ENCODE peak calls at places on chromosome X, in six cellular contexts. One of them, this sample, is unnamed.

GRCh38 chrX:72169008-72169728 is 12.4 kb upstream of the PIN4 start:
- DNase-seq in NCI-H510A treated with DMSO at 0.1 percent for 48 hours: no peak
- DNase-seq in CD8-positive, alpha-beta T cell: peak
- DNase-seq in Kasumi-1: no peak
- DNase-seq in GM03348: no peak
- DNase-seq in GM23248: peak
- DNase-seq in this sample: no peak

GRCh38 chrX:149060921-149061320 is 444.2 kb downstream of the IDS start:
- DNase-seq in NCI-H510A treated with DMSO at 0.1 percent for 48 hours: no peak
- DNase-seq in CD8-positive, alpha-beta T cell: no peak
- DNase-seq in Kasumi-1: no peak
- DNase-seq in GM03348: peak
- DNase-seq in GM23248: peak
- DNase-seq in this sample: peak

GRCh38 chrX:24682739-24683432 is 10.8 kb upstream of the POLA1 start:
- DNase-seq in NCI-H510A treated with DMSO at 0.1 percent for 48 hours: no peak
- DNase-seq in CD8-positive, alpha-beta T cell: no peak
- DNase-seq in Kasumi-1: no peak
- DNase-seq in GM03348: no peak
- DNase-seq in GM23248: no peak
- DNase-seq in this sample: no peak

GRCh38 chrX:13121020-13121419 is 76.6 kb upstream of the FAM9C start:
- DNase-seq in NCI-H510A treated with DMSO at 0.1 percent for 48 hours: no peak
- DNase-seq in CD8-positive, alpha-beta T cell: no peak
- DNase-seq in Kasumi-1: no peak
- DNase-seq in GM03348: no peak
- DNase-seq in GM23248: no peak
- DNase-seq in this sample: no peak

GRCh38 chrX:120378570-120378969 is 16.7 kb downstream of the ATP1B4 start:
- DNase-seq in NCI-H510A treated with DMSO at 0.1 percent for 48 hours: no peak
- DNase-seq in CD8-positive, alpha-beta T cell: no peak
- DNase-seq in Kasumi-1: no peak
- DNase-seq in GM03348: no peak
- DNase-seq in GM23248: no peak
- DNase-seq in this sample: no peak

GRCh38 chrX:68892651-68893050 is 63.8 kb downstream of the EFNB1 start:
- DNase-seq in NCI-H510A treated with DMSO at 0.1 percent for 48 hours: no peak
- DNase-seq in CD8-positive, alpha-beta T cell: no peak
- DNase-seq in Kasumi-1: no peak
- DNase-seq in GM03348: no peak
- DNase-seq in GM23248: no peak
- DNase-seq in this sample: no peak

GRCh38 chrX:124829930-124830329 is 483.6 kb downstream of the SH2D1A start:
- DNase-seq in NCI-H510A treated with DMSO at 0.1 percent for 48 hours: no peak
- DNase-seq in CD8-positive, alpha-beta T cell: no peak
- DNase-seq in Kasumi-1: peak
- DNase-seq in GM03348: no peak
- DNase-seq in GM23248: no peak
- DNase-seq in this sample: no peak

GRCh38 chrX:18884916-18885315 is 99.0 kb downstream of the PHKA2 start:
- DNase-seq in NCI-H510A treated with DMSO at 0.1 percent for 48 hours: no peak
- DNase-seq in CD8-positive, alpha-beta T cell: no peak
- DNase-seq in Kasumi-1: peak
- DNase-seq in GM03348: peak
- DNase-seq in GM23248: peak
- DNase-seq in this sample: no peak

GRCh38 chrX:72126539-72127140 is 5.1 kb downstream of the RTL5 start:
- DNase-seq in NCI-H510A treated with DMSO at 0.1 percent for 48 hours: peak
- DNase-seq in CD8-positive, alpha-beta T cell: peak
- DNase-seq in Kasumi-1: peak
- DNase-seq in GM03348: peak
- DNase-seq in GM23248: peak
- DNase-seq in this sample: peak

GRCh38 chrX:20487227-20487626 is 220.5 kb upstream of the RPS6KA3 start:
- DNase-seq in NCI-H510A treated with DMSO at 0.1 percent for 48 hours: no peak
- DNase-seq in CD8-positive, alpha-beta T cell: no peak
- DNase-seq in Kasumi-1: no peak
- DNase-seq in GM03348: peak
- DNase-seq in GM23248: peak
- DNase-seq in this sample: no peak

GRCh38 chrX:12988797-12989196 is 13.9 kb downstream of the TMSB4X start:
- DNase-seq in NCI-H510A treated with DMSO at 0.1 percent for 48 hours: peak
- DNase-seq in CD8-positive, alpha-beta T cell: no peak
- DNase-seq in Kasumi-1: no peak
- DNase-seq in GM03348: peak
- DNase-seq in GM23248: peak
- DNase-seq in this sample: peak

GRCh38 chrX:19875051-19875432 is 12.4 kb downstream of the SH3KBP1 start:
- DNase-seq in NCI-H510A treated with DMSO at 0.1 percent for 48 hours: no peak
- DNase-seq in CD8-positive, alpha-beta T cell: no peak
- DNase-seq in Kasumi-1: peak
- DNase-seq in GM03348: peak
- DNase-seq in GM23248: peak
- DNase-seq in this sample: no peak

GRCh38 chrX:103215768-103216085 is 819 bp downstream of the BEX4 start:
- DNase-seq in NCI-H510A treated with DMSO at 0.1 percent for 48 hours: peak
- DNase-seq in CD8-positive, alpha-beta T cell: no peak
- DNase-seq in Kasumi-1: no peak
- DNase-seq in GM03348: no peak
- DNase-seq in GM23248: no peak
- DNase-seq in this sample: no peak

GRCh38 chrX:154470434-154470833 is 8.6 kb downstream of the LAGE3 start:
- DNase-seq in NCI-H510A treated with DMSO at 0.1 percent for 48 hours: no peak
- DNase-seq in CD8-positive, alpha-beta T cell: no peak
- DNase-seq in Kasumi-1: no peak
- DNase-seq in GM03348: no peak
- DNase-seq in GM23248: no peak
- DNase-seq in this sample: no peak

GRCh38 chrX:10569946-10570345 is 50.4 kb downstream of the MID1 start:
- DNase-seq in NCI-H510A treated with DMSO at 0.1 percent for 48 hours: no peak
- DNase-seq in CD8-positive, alpha-beta T cell: no peak
- DNase-seq in Kasumi-1: no peak
- DNase-seq in GM03348: peak
- DNase-seq in GM23248: peak
- DNase-seq in this sample: no peak

GRCh38 chrX:17414839-17415238 is 39.8 kb downstream of the NHS start:
- DNase-seq in NCI-H510A treated with DMSO at 0.1 percent for 48 hours: no peak
- DNase-seq in CD8-positive, alpha-beta T cell: no peak
- DNase-seq in Kasumi-1: no peak
- DNase-seq in GM03348: no peak
- DNase-seq in GM23248: no peak
- DNase-seq in this sample: peak

GRCh38 chrX:2676794-2677675 is 14.1 kb upstream of the CD99 start:
- DNase-seq in NCI-H510A treated with DMSO at 0.1 percent for 48 hours: no peak
- DNase-seq in CD8-positive, alpha-beta T cell: no peak
- DNase-seq in Kasumi-1: no peak
- DNase-seq in GM03348: peak
- DNase-seq in GM23248: peak
- DNase-seq in this sample: peak

GRCh38 chrX:120251471-120252011 is 929 bp downstream of the ZBTB33 start:
- DNase-seq in NCI-H510A treated with DMSO at 0.1 percent for 48 hours: peak
- DNase-seq in CD8-positive, alpha-beta T cell: peak
- DNase-seq in Kasumi-1: peak
- DNase-seq in GM03348: peak
- DNase-seq in GM23248: peak
- DNase-seq in this sample: peak

GRCh38 chrX:65745992-65746391 is 78.5 kb downstream of the MSN start:
- DNase-seq in NCI-H510A treated with DMSO at 0.1 percent for 48 hours: no peak
- DNase-seq in CD8-positive, alpha-beta T cell: no peak
- DNase-seq in Kasumi-1: peak
- DNase-seq in GM03348: no peak
- DNase-seq in GM23248: peak
- DNase-seq in this sample: no peak

GRCh38 chrX:103343105-103343504 is 13.1 kb downstream of the TCEAL7 start:
- DNase-seq in NCI-H510A treated with DMSO at 0.1 percent for 48 hours: peak
- DNase-seq in CD8-positive, alpha-beta T cell: no peak
- DNase-seq in Kasumi-1: peak
- DNase-seq in GM03348: peak
- DNase-seq in GM23248: peak
- DNase-seq in this sample: peak

GRCh38 chrX:19604375-19604774 is 89.1 kb upstream of the MAP3K15 start:
- DNase-seq in NCI-H510A treated with DMSO at 0.1 percent for 48 hours: no peak
- DNase-seq in CD8-positive, alpha-beta T cell: no peak
- DNase-seq in Kasumi-1: no peak
- DNase-seq in GM03348: no peak
- DNase-seq in GM23248: no peak
- DNase-seq in this sample: no peak

GRCh38 chrX:32987139-32987538 is 224.2 kb downstream of the DMD start:
- DNase-seq in NCI-H510A treated with DMSO at 0.1 percent for 48 hours: no peak
- DNase-seq in CD8-positive, alpha-beta T cell: no peak
- DNase-seq in Kasumi-1: no peak
- DNase-seq in GM03348: no peak
- DNase-seq in GM23248: no peak
- DNase-seq in this sample: no peak

GRCh38 chrX:23888887-23889501 is 18.7 kb downstream of the APOO start:
- DNase-seq in NCI-H510A treated with DMSO at 0.1 percent for 48 hours: no peak
- DNase-seq in CD8-positive, alpha-beta T cell: no peak
- DNase-seq in Kasumi-1: no peak
- DNase-seq in GM03348: peak
- DNase-seq in GM23248: peak
- DNase-seq in this sample: no peak

GRCh38 chrX:23890933-23891332 is 16.8 kb downstream of the APOO start:
- DNase-seq in NCI-H510A treated with DMSO at 0.1 percent for 48 hours: no peak
- DNase-seq in CD8-positive, alpha-beta T cell: no peak
- DNase-seq in Kasumi-1: no peak
- DNase-seq in GM03348: no peak
- DNase-seq in GM23248: peak
- DNase-seq in this sample: no peak

GRCh38 chrX:13432376-13432775 is 112.5 kb upstream of the ATXN3L start:
- DNase-seq in NCI-H510A treated with DMSO at 0.1 percent for 48 hours: no peak
- DNase-seq in CD8-positive, alpha-beta T cell: no peak
- DNase-seq in Kasumi-1: no peak
- DNase-seq in GM03348: peak
- DNase-seq in GM23248: peak
- DNase-seq in this sample: peak

GRCh38 chrX:118823263-118824172 is at the start of gene ZCCHC12:
- DNase-seq in NCI-H510A treated with DMSO at 0.1 percent for 48 hours: peak
- DNase-seq in CD8-positive, alpha-beta T cell: peak
- DNase-seq in Kasumi-1: peak
- DNase-seq in GM03348: peak
- DNase-seq in GM23248: peak
- DNase-seq in this sample: peak

GRCh38 chrX:113747274-113747973 is 836.5 kb upstream of the HTR2C start:
- DNase-seq in NCI-H510A treated with DMSO at 0.1 percent for 48 hours: no peak
- DNase-seq in CD8-positive, alpha-beta T cell: no peak
- DNase-seq in Kasumi-1: no peak
- DNase-seq in GM03348: no peak
- DNase-seq in GM23248: no peak
- DNase-seq in this sample: no peak

GRCh38 chrX:73448379-73448778 is 1.5 kb downstream of the CDX4 start:
- DNase-seq in NCI-H510A treated with DMSO at 0.1 percent for 48 hours: no peak
- DNase-seq in CD8-positive, alpha-beta T cell: no peak
- DNase-seq in Kasumi-1: no peak
- DNase-seq in GM03348: no peak
- DNase-seq in GM23248: peak
- DNase-seq in this sample: no peak

GRCh38 chrX:26613951-26614350 is 398.0 kb downstream of the MAGEB5 start:
- DNase-seq in NCI-H510A treated with DMSO at 0.1 percent for 48 hours: no peak
- DNase-seq in CD8-positive, alpha-beta T cell: no peak
- DNase-seq in Kasumi-1: no peak
- DNase-seq in GM03348: peak
- DNase-seq in GM23248: peak
- DNase-seq in this sample: peak

GRCh38 chrX:34866636-34867035 is 76.0 kb upstream of the FAM47B start:
- DNase-seq in NCI-H510A treated with DMSO at 0.1 percent for 48 hours: no peak
- DNase-seq in CD8-positive, alpha-beta T cell: no peak
- DNase-seq in Kasumi-1: no peak
- DNase-seq in GM03348: peak
- DNase-seq in GM23248: peak
- DNase-seq in this sample: peak

GRCh38 chrX:24241822-24242648 is 71.8 kb downstream of the SUPT20HL2 start:
- DNase-seq in NCI-H510A treated with DMSO at 0.1 percent for 48 hours: peak
- DNase-seq in CD8-positive, alpha-beta T cell: no peak
- DNase-seq in Kasumi-1: peak
- DNase-seq in GM03348: peak
- DNase-seq in GM23248: peak
- DNase-seq in this sample: peak

GRCh38 chrX:39477438-39478120 is 620.2 kb downstream of the BCOR start:
- DNase-seq in NCI-H510A treated with DMSO at 0.1 percent for 48 hours: peak
- DNase-seq in CD8-positive, alpha-beta T cell: peak
- DNase-seq in Kasumi-1: peak
- DNase-seq in GM03348: no peak
- DNase-seq in GM23248: no peak
- DNase-seq in this sample: no peak

GRCh38 chrX:153818571-153819397 is 11.6 kb downstream of the PDZD4 start:
- DNase-seq in NCI-H510A treated with DMSO at 0.1 percent for 48 hours: no peak
- DNase-seq in CD8-positive, alpha-beta T cell: peak
- DNase-seq in Kasumi-1: no peak
- DNase-seq in GM03348: peak
- DNase-seq in GM23248: peak
- DNase-seq in this sample: peak

GRCh38 chrX:39766085-39766726 is 331.6 kb downstream of the BCOR start:
- DNase-seq in NCI-H510A treated with DMSO at 0.1 percent for 48 hours: no peak
- DNase-seq in CD8-positive, alpha-beta T cell: no peak
- DNase-seq in Kasumi-1: no peak
- DNase-seq in GM03348: no peak
- DNase-seq in GM23248: no peak
- DNase-seq in this sample: no peak

GRCh38 chrX:87409113-87409841 is 108.3 kb upstream of the KLHL4 start:
- DNase-seq in NCI-H510A treated with DMSO at 0.1 percent for 48 hours: no peak
- DNase-seq in CD8-positive, alpha-beta T cell: no peak
- DNase-seq in Kasumi-1: peak
- DNase-seq in GM03348: no peak
- DNase-seq in GM23248: peak
- DNase-seq in this sample: no peak

GRCh38 chrX:125295337-125295736 is 24.3 kb upstream of the TEX13C start:
- DNase-seq in NCI-H510A treated with DMSO at 0.1 percent for 48 hours: no peak
- DNase-seq in CD8-positive, alpha-beta T cell: no peak
- DNase-seq in Kasumi-1: no peak
- DNase-seq in GM03348: no peak
- DNase-seq in GM23248: peak
- DNase-seq in this sample: no peak

GRCh38 chrX:154383359-154384283 is 4.5 kb downstream of the EMD start:
- DNase-seq in NCI-H510A treated with DMSO at 0.1 percent for 48 hours: no peak
- DNase-seq in CD8-positive, alpha-beta T cell: no peak
- DNase-seq in Kasumi-1: no peak
- DNase-seq in GM03348: no peak
- DNase-seq in GM23248: no peak
- DNase-seq in this sample: no peak

GRCh38 chrX:132118361-132118760 is 9.5 kb downstream of the FRMD7 start:
- DNase-seq in NCI-H510A treated with DMSO at 0.1 percent for 48 hours: no peak
- DNase-seq in CD8-positive, alpha-beta T cell: no peak
- DNase-seq in Kasumi-1: no peak
- DNase-seq in GM03348: no peak
- DNase-seq in GM23248: no peak
- DNase-seq in this sample: no peak